ENCODE peak calls at places on chromosomes 6 and 20, in four cellular contexts. One of them, this sample, is unnamed.

GRCh38 chr6:55943329-55943728 is 67.9 kb upstream of the BMP5 start:
- DNase-seq in stimulated activated CD4-positive, alpha-beta T cell treated with anti-CD3 and anti-CD28 coated beads, Interleukin-1b, Interleukin-23, amount 100 ng/mL, for 1 hour: no peak
- DNase-seq in tibial nerve: no peak
- DNase-seq in HCEC 1CT: peak; percentile 40
- DNase-seq in this sample: no peak

GRCh38 chr6:147666254-147666653 is 157.8 kb downstream of the SAMD5 start:
- DNase-seq in stimulated activated CD4-positive, alpha-beta T cell treated with anti-CD3 and anti-CD28 coated beads, Interleukin-1b, Interleukin-23, amount 100 ng/mL, for 1 hour: no peak
- DNase-seq in tibial nerve: no peak
- DNase-seq in HCEC 1CT: no peak
- DNase-seq in this sample: no peak

GRCh38 chr6:107977283-107977682 is 19.3 kb upstream of the SEC63 start:
- DNase-seq in stimulated activated CD4-positive, alpha-beta T cell treated with anti-CD3 and anti-CD28 coated beads, Interleukin-1b, Interleukin-23, amount 100 ng/mL, for 1 hour: no peak
- DNase-seq in tibial nerve: no peak
- DNase-seq in HCEC 1CT: peak; percentile 47
- DNase-seq in this sample: no peak

GRCh38 chr6:101114703-101115102 is 233.6 kb upstream of the ASCC3 start:
- DNase-seq in stimulated activated CD4-positive, alpha-beta T cell treated with anti-CD3 and anti-CD28 coated beads, Interleukin-1b, Interleukin-23, amount 100 ng/mL, for 1 hour: no peak
- DNase-seq in tibial nerve: no peak
- DNase-seq in HCEC 1CT: peak; percentile 69
- DNase-seq in this sample: no peak

GRCh38 chr20:4064118-4064962 is 49.0 kb upstream of the RNF24 start:
- DNase-seq in stimulated activated CD4-positive, alpha-beta T cell treated with anti-CD3 and anti-CD28 coated beads, Interleukin-1b, Interleukin-23, amount 100 ng/mL, for 1 hour: no peak
- DNase-seq in tibial nerve: peak; percentile 93
- DNase-seq in HCEC 1CT: peak; percentile 96
- DNase-seq in this sample: peak; percentile 74

GRCh38 chr6:19713411-19713810 is 123.8 kb upstream of the ID4 start:
- DNase-seq in stimulated activated CD4-positive, alpha-beta T cell treated with anti-CD3 and anti-CD28 coated beads, Interleukin-1b, Interleukin-23, amount 100 ng/mL, for 1 hour: no peak
- DNase-seq in tibial nerve: no peak
- DNase-seq in HCEC 1CT: no peak
- DNase-seq in this sample: no peak

GRCh38 chr6:117380298-117380697 is 45.4 kb downstream of the ROS1 start:
- DNase-seq in stimulated activated CD4-positive, alpha-beta T cell treated with anti-CD3 and anti-CD28 coated beads, Interleukin-1b, Interleukin-23, amount 100 ng/mL, for 1 hour: no peak
- DNase-seq in tibial nerve: no peak
- DNase-seq in HCEC 1CT: no peak
- DNase-seq in this sample: no peak

GRCh38 chr20:53503517-53503919 is 90.1 kb downstream of the ZNF217 start:
- DNase-seq in stimulated activated CD4-positive, alpha-beta T cell treated with anti-CD3 and anti-CD28 coated beads, Interleukin-1b, Interleukin-23, amount 100 ng/mL, for 1 hour: no peak
- DNase-seq in tibial nerve: no peak
- DNase-seq in HCEC 1CT: no peak
- DNase-seq in this sample: no peak

GRCh38 chr6:131754715-131755567 is 44.1 kb upstream of the CTAGE9 start:
- DNase-seq in stimulated activated CD4-positive, alpha-beta T cell treated with anti-CD3 and anti-CD28 coated beads, Interleukin-1b, Interleukin-23, amount 100 ng/mL, for 1 hour: no peak
- DNase-seq in tibial nerve: no peak
- DNase-seq in HCEC 1CT: no peak
- DNase-seq in this sample: no peak

GRCh38 chr6:166643907-166644590 is 17.0 kb upstream of the RPS6KA2 start:
- DNase-seq in stimulated activated CD4-positive, alpha-beta T cell treated with anti-CD3 and anti-CD28 coated beads, Interleukin-1b, Interleukin-23, amount 100 ng/mL, for 1 hour: no peak
- DNase-seq in tibial nerve: no peak
- DNase-seq in HCEC 1CT: no peak
- DNase-seq in this sample: no peak

GRCh38 chr20:62134735-62135231 is 8.4 kb downstream of the PSMA7 start:
- DNase-seq in stimulated activated CD4-positive, alpha-beta T cell treated with anti-CD3 and anti-CD28 coated beads, Interleukin-1b, Interleukin-23, amount 100 ng/mL, for 1 hour: no peak
- DNase-seq in tibial nerve: peak; percentile 49
- DNase-seq in HCEC 1CT: no peak
- DNase-seq in this sample: no peak

GRCh38 chr6:152769159-152769558 is 18.6 kb downstream of the VIP start:
- DNase-seq in stimulated activated CD4-positive, alpha-beta T cell treated with anti-CD3 and anti-CD28 coated beads, Interleukin-1b, Interleukin-23, amount 100 ng/mL, for 1 hour: no peak
- DNase-seq in tibial nerve: no peak
- DNase-seq in HCEC 1CT: no peak
- DNase-seq in this sample: no peak

GRCh38 chr6:2111162-2111677 is 134.2 kb downstream of the GMDS start:
- DNase-seq in stimulated activated CD4-positive, alpha-beta T cell treated with anti-CD3 and anti-CD28 coated beads, Interleukin-1b, Interleukin-23, amount 100 ng/mL, for 1 hour: no peak
- DNase-seq in tibial nerve: no peak
- DNase-seq in HCEC 1CT: peak; percentile 87
- DNase-seq in this sample: no peak

GRCh38 chr6:2695464-2696095 is 55.1 kb downstream of the MYLK4 start:
- DNase-seq in stimulated activated CD4-positive, alpha-beta T cell treated with anti-CD3 and anti-CD28 coated beads, Interleukin-1b, Interleukin-23, amount 100 ng/mL, for 1 hour: no peak
- DNase-seq in tibial nerve: no peak
- DNase-seq in HCEC 1CT: peak; percentile 30
- DNase-seq in this sample: no peak

GRCh38 chr6:36118550-36119107 is 11.7 kb upstream of the MAPK13 start:
- DNase-seq in stimulated activated CD4-positive, alpha-beta T cell treated with anti-CD3 and anti-CD28 coated beads, Interleukin-1b, Interleukin-23, amount 100 ng/mL, for 1 hour: no peak
- DNase-seq in tibial nerve: no peak
- DNase-seq in HCEC 1CT: no peak
- DNase-seq in this sample: no peak